ENCODE peak calls at places on chromosomes 7 and 10, in four cellular contexts. Y, H, U and P are unnamed samples.

GRCh38 chr10:93220315-93221170 is 146.8 kb downstream of the CYP26A1 start:
- DNase-seq in Y (no peak), H (no peak), U (no peak), P (no peak)

GRCh38 chr7:103636153-103636552 is 190.1 kb upstream of the SLC26A5 start:
- DNase-seq in Y (peak; percentile 47), H (no peak), U (no peak), P (no peak)

GRCh38 chr10:32413513-32413912 is 32.4 kb upstream of the CCDC7 start:
- DNase-seq in Y (peak; percentile 95), H (no peak), U (no peak), P (no peak)

GRCh38 chr10:69902835-69903535 is 101.3 kb downstream of the COL13A1 start:
- DNase-seq in Y (no peak), H (no peak), U (no peak), P (no peak)

GRCh38 chr10:103504181-103504783 is 10.8 kb downstream of the NEURL1 start:
- DNase-seq in Y (peak; percentile 25), H (no peak), U (no peak), P (peak; percentile 58)

GRCh38 chr7:82494420-82494819 is 50.8 kb upstream of the CACNA2D1 start:
- DNase-seq in Y (no peak), H (no peak), U (no peak), P (no peak)

GRCh38 chr10:20659225-20659624 is 237.9 kb downstream of the NEBL start:
- DNase-seq in Y (no peak), H (no peak), U (no peak), P (no peak)

GRCh38 chr10:93991596-93992284 is 2.0 kb upstream of the PLCE1 start:
- DNase-seq in Y (peak; percentile 88), H (peak; percentile 73), U (no peak), P (peak; percentile 86)

GRCh38 chr10:2081501-2081900 is 344.2 kb upstream of the ADARB2 start:
- DNase-seq in Y (no peak), H (no peak), U (no peak), P (no peak)